ENCODE peak calls at places on chromosomes 1 and 21, in six cellular contexts. E, I, D, F, O and T are unnamed samples.

GRCh38 chr1:214441119-214441518 is 110.3 kb downstream of the PTPN14 start:
- DNase-seq in F (no peak), D (peak; percentile 50), I (no peak), E (no peak), O (no peak), T (no peak)

GRCh38 chr1:210336362-210336761 is 7.7 kb downstream of the HHAT start:
- DNase-seq in D (no peak), E (no peak), I (no peak), F (no peak), O (no peak), T (no peak)

GRCh38 chr1:13764933-13765332 is 64.9 kb downstream of the PRDM2 start:
- DNase-seq in D (no peak), I (peak; percentile 57), F (no peak), E (no peak), O (no peak), T (no peak)

GRCh38 chr1:203702130-203702577 is 62.8 kb upstream of the LAX1 start:
- DNase-seq in O (peak; percentile 29), F (peak; percentile 56), I (peak; percentile 81), E (peak; percentile 63), D (peak; percentile 61), T (peak; percentile 55)

GRCh38 chr1:29736582-29737188 is 500.4 kb downstream of the PTPRU start:
- DNase-seq in D (peak; percentile 69), I (peak; percentile 50), O (no peak), F (peak; percentile 64), E (peak; percentile 31), T (no peak)

GRCh38 chr1:223628233-223628632 is 37.3 kb downstream of the CAPN8 start:
- DNase-seq in F (peak; percentile 28), I (peak; percentile 82), E (peak; percentile 36), O (no peak), D (peak; percentile 13), T (peak; percentile 57)

GRCh38 chr21:45129231-45129923 is 55.0 kb downstream of the ADARB1 start:
- DNase-seq in E (no peak), F (no peak), O (no peak), D (no peak), I (no peak), T (no peak)

GRCh38 chr1:244653439-244654283 is 735 bp downstream of the DESI2 start:
- DNase-seq in E (peak; percentile 9), F (peak; percentile 12), I (no peak), D (peak; percentile 33), O (no peak), T (no peak)

GRCh38 chr1:162756523-162756922 is 34.0 kb upstream of the HSD17B7 start:
- DNase-seq in F (no peak), O (no peak), I (no peak), E (no peak), D (no peak), T (no peak)

GRCh38 chr1:151508721-151509292 is 2.4 kb upstream of the CGN start:
- DNase-seq in F (no peak), O (peak; percentile 72), E (no peak), I (no peak), D (no peak), T (no peak)

GRCh38 chr1:245091171-245091621 is 63.6 kb upstream of the KIF26B start:
- DNase-seq in I (no peak), O (no peak), D (peak; percentile 62), E (no peak), F (no peak), T (no peak)

GRCh38 chr1:20633190-20634064 is at the start of gene PINK1:
- DNase-seq in F (peak; percentile 90), O (peak; percentile 67), E (peak; percentile 72), D (peak; percentile 71), I (peak; percentile 94), T (peak; percentile 92)

GRCh38 chr1:91769698-91770232 is 116.2 kb downstream of the TGFBR3 start:
- DNase-seq in E (no peak), O (no peak), F (no peak), I (no peak), D (no peak), T (no peak)

GRCh38 chr1:162361349-162361748 is 15.3 kb downstream of the SPATA46 start:
- DNase-seq in E (no peak), F (no peak), I (no peak), D (no peak), O (no peak), T (no peak)

GRCh38 chr1:211831558-211832323 is 1.2 kb upstream of the LPGAT1 start:
- DNase-seq in O (no peak), E (peak; percentile 18), D (no peak), I (no peak), F (no peak), T (no peak)

GRCh38 chr1:180213401-180214177 is 16.5 kb upstream of the LHX4 start:
- DNase-seq in D (no peak), F (no peak), E (peak; percentile 96), O (no peak), I (peak; percentile 100), T (peak; percentile 75)

GRCh38 chr1:3697810-3698209 is 45.5 kb downstream of the TP73 start:
- DNase-seq in D (no peak), F (no peak), E (no peak), O (no peak), I (no peak), T (no peak)

GRCh38 chr1:87392241-87393192 is 63.8 kb downstream of the LMO4 start:
- DNase-seq in D (peak; percentile 60), I (no peak), O (no peak), E (no peak), F (no peak), T (no peak)

GRCh38 chr1:76727520-76727919 is 139.8 kb upstream of the ST6GALNAC5 start:
- DNase-seq in O (no peak), F (no peak), D (no peak), E (no peak), I (no peak), T (no peak)

GRCh38 chr1:40711465-40712404 is 20.2 kb downstream of the NFYC start:
- DNase-seq in D (peak; percentile 76), E (no peak), F (no peak), I (peak; percentile 50), O (no peak), T (no peak)

GRCh38 chr1:201145132-201145531 is 9.1 kb downstream of the TMEM9 start:
- DNase-seq in F (no peak), E (no peak), O (no peak), I (no peak), D (no peak), T (no peak)

GRCh38 chr1:234969011-234969441 is 159.6 kb downstream of the TOMM20 start:
- DNase-seq in F (no peak), I (no peak), E (no peak), O (no peak), D (no peak), T (no peak)

GRCh38 chr1:15220825-15221431 is 26.1 kb upstream of the FHAD1 start:
- DNase-seq in E (no peak), O (no peak), D (no peak), I (no peak), F (no peak), T (no peak)
- TF ChIP-seq CTCF in E (no peak), O (no peak), D (no peak), I (no peak), F (no peak), T (no peak)

GRCh38 chr1:229224308-229224707 is 46.6 kb upstream of the RAB4A start:
- DNase-seq in I (no peak), D (peak; percentile 64), O (no peak), F (no peak), E (no peak), T (no peak)

GRCh38 chr1:229227298-229227919 is 43.5 kb upstream of the RAB4A start:
- DNase-seq in E (peak; percentile 77), I (peak; percentile 85), F (peak; percentile 77), O (peak; percentile 86), D (peak; percentile 84), T (peak; percentile 82)

GRCh38 chr1:229223498-229223897 is 47.4 kb upstream of the RAB4A start:
- DNase-seq in O (peak; percentile 61), I (no peak), F (no peak), D (no peak), E (no peak), T (no peak)

GRCh38 chr1:229228522-229228921 is 42.4 kb upstream of the RAB4A start:
- DNase-seq in I (no peak), E (no peak), F (no peak), D (no peak), O (no peak), T (no peak)

DNA sequence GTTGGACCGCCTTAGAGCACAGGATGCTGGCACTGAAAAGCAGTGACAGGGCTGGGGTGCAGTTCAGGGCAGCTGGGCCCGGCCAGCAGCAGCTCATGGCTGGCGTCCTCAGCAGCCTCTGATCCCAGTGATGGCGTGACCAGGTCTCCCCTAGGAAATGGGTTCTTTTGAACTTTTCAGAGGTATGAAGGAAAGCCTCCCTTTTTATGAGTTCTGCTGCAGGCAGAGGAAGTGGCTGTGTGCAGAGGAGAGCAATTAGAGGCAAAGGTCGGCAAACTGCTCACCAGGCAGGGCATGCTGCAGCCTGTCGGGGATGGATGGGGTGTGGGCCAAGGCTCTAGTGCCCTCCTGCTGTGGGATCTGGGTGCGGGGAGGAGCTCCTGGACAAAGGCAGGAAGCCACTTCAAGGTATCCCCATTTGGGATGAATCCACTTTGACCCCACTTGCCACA is 45.6 kb upstream of the RAB4A start:
- DNase-seq in F (no peak), O (peak; percentile 65), D (no peak), E (no peak), I (no peak), T (no peak)
- TF ChIP-seq CTCF in F (no peak), O (no peak), D (no peak), E (no peak), I (no peak), T (no peak)

DNA sequence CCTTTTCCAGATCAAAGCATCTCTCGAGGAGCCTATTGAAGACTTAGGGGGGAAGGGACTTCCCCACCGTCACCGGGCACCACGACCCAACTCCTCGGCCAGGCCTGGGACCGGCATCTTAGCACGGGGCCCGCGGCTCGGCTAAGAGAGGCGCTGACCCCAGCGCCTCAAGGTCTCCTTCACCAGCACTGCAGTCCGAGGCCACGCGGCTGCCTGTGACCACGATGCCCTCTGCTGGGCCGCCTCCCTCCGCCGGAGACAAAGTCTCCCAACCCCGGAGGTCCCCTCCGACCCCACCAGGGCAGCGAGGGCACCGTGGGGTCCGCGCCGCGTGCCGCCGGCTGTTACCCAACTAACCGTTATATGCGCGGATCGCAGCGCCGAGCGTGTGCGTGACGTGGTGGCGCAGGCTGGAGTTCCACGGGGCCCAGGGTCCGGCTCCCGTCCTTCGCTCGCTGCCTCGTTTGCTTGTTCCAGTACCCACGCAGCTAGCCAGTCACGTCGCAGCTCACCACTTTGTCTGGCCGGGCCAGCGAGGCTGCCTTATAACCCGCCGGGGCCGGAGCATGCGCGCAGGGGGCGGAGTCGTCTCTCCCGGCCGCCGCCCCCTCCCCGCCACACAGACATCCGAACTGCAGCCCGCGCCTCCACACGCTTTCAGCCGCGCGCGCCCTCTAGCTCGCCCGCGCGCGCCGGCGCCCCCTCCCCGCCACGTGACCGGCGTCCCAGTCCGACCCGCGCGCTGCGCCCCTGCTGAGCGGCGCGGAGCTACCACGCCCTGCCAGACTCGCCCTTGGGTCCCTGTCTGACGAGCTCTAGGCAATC is at the start of gene SLC16A1:
- DNase-seq in O (peak; percentile 78), D (peak; percentile 95), I (peak; percentile 98), E (peak; percentile 82), F (peak; percentile 81), T (peak; percentile 95)
- TF ChIP-seq CTCF in O (no peak), D (peak; percentile 39), I (peak; percentile 42), E (no peak), F (no peak), T (peak; percentile 54)

DNA sequence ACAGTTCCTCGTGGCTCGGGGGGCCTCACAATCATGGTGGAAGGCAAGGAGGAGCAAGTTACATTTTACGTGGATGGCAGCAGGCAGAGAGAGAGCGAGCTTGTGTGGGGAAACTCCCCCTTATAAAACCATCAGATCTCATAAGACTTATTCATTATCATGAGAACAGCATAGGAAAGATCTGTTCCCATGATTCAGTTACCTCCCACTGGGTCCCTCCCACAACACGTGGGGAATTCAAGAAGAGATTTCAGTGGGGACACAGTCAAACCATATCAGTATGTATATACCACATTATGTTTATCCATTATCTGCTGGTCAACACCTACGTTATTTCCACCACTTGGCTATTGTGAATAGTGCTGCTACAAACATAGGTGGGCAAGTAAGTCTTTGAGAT is 352.3 kb upstream of the B3GALT2 start:
- DNase-seq in O (no peak), F (no peak), I (no peak), E (no peak), D (no peak), T (no peak)
- TF ChIP-seq CTCF in O (no peak), F (no peak), I (no peak), E (no peak), D (no peak), T (no peak)